ENCODE peak calls at places on chromosomes 13 and 19, in six cellular contexts. B is Calu3; C is cardiac fibroblast; W is AG10803; H is uterus; E is CD4-positive, alpha-beta T cell. K is an unnamed sample.

GRCh38 chr13:99307247-99307646 is at the start of gene GPR183:
- DNase-seq in B (no peak), C (peak), E (no peak), H (no peak), W (no peak), K (no peak)

GRCh38 chr13:51731759-51732158 is 72.2 kb downstream of the DHRS12 start:
- DNase-seq in W (peak), C (peak), B (no peak), H (no peak), E (no peak), K (peak)

GRCh38 chr19:8307400-8307964 is 676 bp downstream of the CD320 start:
- DNase-seq in C (no peak), E (no peak), H (no peak), W (no peak), B (no peak), K (no peak)

GRCh38 chr13:85528578-85529215 is 270.5 kb downstream of the SLITRK6 start:
- DNase-seq in H (no peak), E (no peak), W (peak), B (no peak), C (peak), K (peak)

GRCh38 chr13:20714161-20714560 is 10.7 kb downstream of the IL17D start:
- DNase-seq in C (no peak), B (no peak), H (no peak), E (no peak), W (peak), K (no peak)

GRCh38 chr13:71879129-71879535 is 12.1 kb upstream of the DACH1 start:
- DNase-seq in W (no peak), E (no peak), C (peak), B (no peak), H (no peak), K (peak)

GRCh38 chr19:17681505-17682125 is 6.5 kb downstream of the UNC13A start:
- DNase-seq in B (peak), W (peak), C (peak), H (no peak), E (no peak), K (peak)

GRCh38 chr19:41708481-41708880 is at the start of gene CEACAM5:
- DNase-seq in C (no peak), W (no peak), E (no peak), B (no peak), H (no peak), K (no peak)

GRCh38 chr13:23443110-23443509 is 9.6 kb upstream of the SACS start:
- DNase-seq in W (no peak), C (no peak), B (no peak), H (no peak), E (no peak), K (no peak)

GRCh38 chr19:5424192-5424973 is 30.8 kb upstream of the ZNRF4 start:
- DNase-seq in E (no peak), B (no peak), W (no peak), H (no peak), C (no peak), K (no peak)

GRCh38 chr19:1250374-1251232 is 2.2 kb downstream of the MIDN start:
- DNase-seq in C (peak), W (peak), E (peak), H (peak), B (no peak), K (peak)

GRCh38 chr13:60226507-60226906 is 62.8 kb upstream of the DIAPH3 start:
- DNase-seq in W (peak), C (peak), H (no peak), E (no peak), B (no peak), K (peak)

GRCh38 chr19:1093330-1093729 is 1.8 kb downstream of the POLR2E start:
- DNase-seq in C (no peak), H (no peak), B (no peak), E (no peak), W (no peak), K (no peak)

GRCh38 chr19:2627855-2628254 is 74.6 kb downstream of the GNG7 start:
- DNase-seq in B (no peak), E (no peak), C (no peak), W (peak), H (no peak), K (no peak)

GRCh38 chr19:6686628-6686975 is 16.6 kb upstream of the TNFSF14 start:
- DNase-seq in W (no peak), H (no peak), B (no peak), C (no peak), E (no peak), K (no peak)

GRCh38 chr13:20188649-20189553 is 3.8 kb downstream of the GJB2 start:
- DNase-seq in C (no peak), W (no peak), H (no peak), B (no peak), E (no peak), K (no peak)

GRCh38 chr13:79874396-79875360 is 393.7 kb downstream of the NDFIP2 start:
- DNase-seq in W (peak), H (no peak), C (no peak), E (no peak), B (no peak), K (no peak)

GRCh38 chr13:84661718-84662117 is 779.4 kb upstream of the SLITRK1 start:
- DNase-seq in B (no peak), W (no peak), E (no peak), C (no peak), H (no peak), K (no peak)

GRCh38 chr19:42542791-42543190 is 14.5 kb upstream of the CEACAM1 start:
- DNase-seq in B (no peak), H (no peak), W (no peak), E (no peak), C (no peak), K (no peak)

GRCh38 chr19:2661615-2662014 is 40.9 kb downstream of the GNG7 start:
- DNase-seq in B (no peak), H (no peak), W (no peak), E (no peak), C (no peak), K (no peak)

GRCh38 chr13:84737671-84738070 is 855.4 kb upstream of the SLITRK1 start:
- DNase-seq in C (no peak), W (no peak), E (no peak), B (no peak), H (no peak), K (no peak)

GRCh38 chr13:48496796-48497195 is 36.1 kb downstream of the RCBTB2 start:
- DNase-seq in B (no peak), C (no peak), H (no peak), E (no peak), W (no peak), K (no peak)

GRCh38 chr13:26534036-26534726 is 23.3 kb upstream of the WASF3 start:
- DNase-seq in H (no peak), W (no peak), E (no peak), C (no peak), B (no peak), K (no peak)

GRCh38 chr19:34263745-34264237 is 9.4 kb downstream of the GARRE1 start:
- DNase-seq in E (no peak), C (no peak), H (no peak), B (no peak), W (no peak), K (no peak)

GRCh38 chr19:38429055-38429810 is 3.2 kb upstream of the RASGRP4 start:
- DNase-seq in C (no peak), H (no peak), E (no peak), B (no peak), W (no peak), K (no peak)

GRCh38 chr19:6273701-6274601 is 5.8 kb downstream of the MLLT1 start:
- DNase-seq in B (peak), C (peak), E (no peak), H (peak), W (peak), K (peak)

GRCh38 chr19:58003153-58003828 is 671 bp upstream of the ZNF606 start:
- DNase-seq in C (no peak), H (no peak), W (no peak), B (no peak), E (no peak), K (no peak)

DNA sequence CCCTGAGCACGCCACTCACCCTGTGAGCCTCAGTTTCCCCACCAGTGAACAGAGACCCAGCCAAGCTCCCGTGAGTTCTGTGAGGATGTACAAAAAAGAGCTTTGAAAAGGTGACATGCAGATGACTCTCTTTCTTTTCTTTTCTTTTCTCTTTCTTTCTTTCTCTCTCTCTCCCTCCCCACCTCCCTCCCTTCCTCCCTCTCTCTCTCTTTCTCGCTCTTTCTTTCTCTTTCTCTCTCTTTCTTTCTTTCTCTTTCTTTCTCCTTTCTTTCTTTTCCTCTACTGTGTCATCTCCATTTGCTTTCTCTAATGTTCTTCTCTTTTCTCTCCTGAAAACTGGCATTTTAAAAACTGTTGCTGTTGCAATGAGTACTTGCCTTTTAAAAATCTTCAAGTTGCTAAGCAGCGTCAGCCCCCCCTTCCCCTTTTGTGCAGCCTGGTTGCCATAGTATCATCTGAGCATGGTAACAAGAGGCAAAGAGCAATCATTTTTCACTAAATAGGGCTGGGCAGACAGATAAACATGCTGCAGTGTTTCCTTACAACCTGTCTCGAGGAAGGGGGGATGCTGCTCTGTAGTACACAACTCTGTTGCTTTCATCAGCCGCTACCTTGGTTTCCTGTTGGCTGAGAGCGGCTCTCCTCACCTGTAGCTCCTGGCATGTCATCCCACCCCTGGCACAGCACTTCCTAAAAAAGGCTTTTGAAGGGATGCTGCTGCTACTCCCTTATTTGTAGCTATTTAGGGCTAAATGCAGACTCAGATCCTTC is 108.7 kb upstream of the MBNL2 start:
- DNase-seq in H (peak), B (no peak), C (no peak), W (peak), E (no peak), K (no peak)
- TF ChIP-seq CTCF in H (no peak), B (no peak), C (no peak), W (no peak), E (no peak), K (no peak)

DNA sequence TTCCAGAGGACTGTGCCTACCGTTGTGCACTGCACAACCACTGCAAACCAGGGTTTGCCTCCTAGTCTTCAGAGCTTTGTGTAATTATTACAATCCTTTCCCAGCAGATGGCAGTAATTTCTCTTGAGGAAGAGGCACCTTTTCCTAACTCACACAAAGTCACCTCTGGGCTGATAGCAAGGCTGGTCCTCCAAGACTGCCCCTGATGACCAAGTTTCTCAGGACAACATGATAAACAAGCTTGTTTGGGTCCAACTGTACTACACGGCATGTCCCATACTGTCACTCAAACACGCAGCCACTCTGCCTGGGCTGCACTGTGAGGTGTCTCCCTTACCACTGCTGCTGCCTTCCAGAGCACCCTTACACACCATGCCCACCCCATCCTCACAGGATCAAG is 39.3 kb downstream of the RFXAP start:
- DNase-seq in B (no peak), E (no peak), W (peak), H (no peak), C (peak), K (peak)
- TF ChIP-seq CTCF in B (peak), E (no peak), W (peak), H (peak), C (peak), K (peak)

GRCh38 chr13:68927387-68928026 is 1180.1 kb upstream of the ATXN8OS start:
- DNase-seq in H (no peak), C (no peak), B (peak), E (no peak), W (no peak), K (no peak)
- TF ChIP-seq CTCF in H (no peak), C (no peak), B (no peak), E (no peak), W (no peak), K (no peak)

GRCh38 chr19:36850646-36851442 is at the start of gene ZNF345:
- DNase-seq in E (peak), B (peak), C (peak), H (peak), W (peak), K (peak)
- TF ChIP-seq CTCF in E (no peak), B (no peak), C (no peak), H (no peak), W (no peak), K (no peak)

GRCh38 chr19:52095172-52096014 is at the start of gene ZNF841:
- DNase-seq in H (peak), W (peak), E (peak), C (peak), B (peak), K (peak)

GRCh38 chr19:52099497-52100138 is 4.1 kb upstream of the ZNF841 start:
- DNase-seq in W (no peak), C (no peak), E (no peak), H (no peak), B (peak), K (no peak)

DNA sequence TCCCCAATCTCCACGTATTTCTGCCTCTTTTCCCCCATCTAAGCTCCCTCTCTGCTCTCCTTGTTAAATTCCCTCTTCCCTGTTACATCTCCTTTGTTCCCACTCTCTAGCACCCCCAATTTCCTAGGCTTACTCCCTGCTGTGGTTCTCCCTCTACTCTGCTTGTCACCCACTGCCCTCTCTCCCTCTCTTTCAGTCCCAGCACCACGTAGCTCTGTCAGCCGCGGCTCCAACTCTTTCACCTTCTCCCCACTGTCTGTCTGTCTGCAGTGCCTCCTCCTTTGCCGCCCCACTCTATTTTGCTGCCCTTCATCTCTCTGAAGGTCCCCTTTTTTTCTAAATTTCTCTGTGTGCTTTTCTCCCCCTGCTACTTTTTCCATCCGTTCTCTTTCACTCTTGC is 1.0 kb downstream of the ZNF841 start:
- DNase-seq in W (no peak), E (no peak), H (no peak), B (no peak), C (no peak), K (no peak)
- TF ChIP-seq CTCF in W (no peak), E (no peak), H (no peak), B (no peak), C (no peak), K (no peak)

GRCh38 chr13:109606404-109607028 is 179.9 kb downstream of the IRS2 start:
- DNase-seq in E (no peak), H (no peak), W (no peak), B (no peak), C (peak), K (no peak)

GRCh38 chr13:109611912-109612691 is 174.3 kb downstream of the IRS2 start:
- DNase-seq in C (no peak), W (no peak), B (no peak), E (no peak), H (no peak), K (no peak)

GRCh38 chr13:109608503-109608902 is 177.9 kb downstream of the IRS2 start:
- DNase-seq in H (no peak), B (no peak), W (no peak), E (no peak), C (no peak), K (no peak)

GRCh38 chr13:109608032-109608431 is 178.4 kb downstream of the IRS2 start:
- DNase-seq in C (no peak), E (no peak), W (no peak), H (no peak), B (no peak), K (no peak)

DNA sequence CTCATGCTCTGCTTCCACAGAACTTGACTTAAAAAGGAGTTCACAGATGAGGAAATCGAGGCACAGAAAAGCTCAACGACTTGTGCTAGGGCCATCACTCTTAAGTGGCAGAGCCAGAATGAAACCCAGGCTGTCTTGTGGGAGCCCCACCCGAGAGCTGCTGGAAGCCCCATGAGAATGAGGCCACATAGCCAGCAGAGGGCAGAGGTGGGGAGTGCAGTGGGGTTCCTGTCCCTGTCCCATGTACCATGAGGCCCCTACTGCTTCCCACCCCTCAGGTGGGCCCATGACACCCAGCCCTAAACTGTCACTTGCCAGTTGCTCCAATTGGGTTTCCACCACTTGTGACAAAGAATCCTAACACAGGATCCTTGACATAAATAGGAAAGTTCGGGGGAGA is 175.9 kb downstream of the IRS2 start:
- DNase-seq in W (no peak), E (peak), B (peak), C (peak), H (no peak), K (peak)
- TF ChIP-seq CTCF in W (peak), E (peak), B (no peak), C (peak), H (no peak), K (peak)

DNA sequence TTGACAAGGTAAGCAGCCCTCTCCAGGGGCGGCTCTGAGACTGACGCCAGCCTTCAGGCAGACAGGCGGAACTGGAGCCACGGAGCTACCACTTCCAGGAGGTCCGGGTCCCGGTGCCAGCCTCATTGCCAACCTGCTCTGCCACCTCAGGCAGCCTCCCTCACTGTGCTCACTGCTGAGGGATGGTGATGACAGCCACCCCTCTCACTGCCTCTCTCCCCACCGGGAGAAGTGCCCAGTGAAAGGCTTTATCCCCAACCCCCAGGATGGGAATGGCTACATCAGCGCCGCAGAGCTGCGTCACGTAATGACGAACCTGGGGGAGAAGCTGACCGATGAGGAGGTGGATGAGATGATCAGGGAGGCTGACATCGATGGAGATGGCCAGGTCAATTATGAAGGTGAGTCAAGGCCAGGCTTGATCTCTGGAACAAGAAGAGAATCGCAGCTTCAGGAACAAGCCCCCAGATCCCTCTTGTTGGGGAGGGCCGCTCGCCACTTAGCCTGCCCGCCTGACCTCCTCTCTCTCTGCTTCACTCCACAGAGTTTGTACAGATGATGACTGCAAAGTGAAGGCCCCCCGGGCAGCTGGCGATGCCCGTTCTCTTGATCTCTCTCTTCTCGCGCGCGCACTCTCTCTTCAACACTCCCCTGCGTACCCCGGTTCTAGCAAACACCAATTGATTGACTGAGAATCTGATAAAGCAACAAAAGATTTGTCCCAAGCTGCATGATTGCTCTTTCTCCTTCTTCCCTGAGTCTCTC is 7.6 kb downstream of the CALM3 start:
- DNase-seq in C (no peak), E (no peak), W (no peak), H (no peak), B (no peak), K (no peak)
- TF ChIP-seq CTCF in C (no peak), E (no peak), W (no peak), H (no peak), B (no peak), K (no peak)